ENCODE peak calls at places on chromosomes 11 and 22, in seven cellular contexts. C is HFFc6; A is suprapubic skin; U is NCI-H146; T is activated T-helper 9 cell treated with anti-CD3 and anti-CD28 coated beads, Interleukin-2, amount 50 U/mL, for 16 hours; G is stimulated activated CD4-positive, alpha-beta T cell treated with anti-CD3 and anti-CD28 coated beads, Interleukin-15, amount 100 ng/mL, for 24 hours; O is kidney tubule cell. X is an unnamed sample.

GRCh38 chr11:101848262-101848661 is 66.5 kb upstream of the CEP126 start:
- DNase-seq in C (no peak), A (no peak), U (no peak), T (no peak), G (no peak), O (peak; percentile 24), X (no peak)

GRCh38 chr22:41288245-41288946 is 2.4 kb upstream of the RANGAP1 start:
- DNase-seq in C (peak; percentile 76), A (no peak), U (peak; percentile 55), T (no peak), G (no peak), O (peak; percentile 91), X (no peak)

GRCh38 chr11:8707541-8708270 is 25.1 kb downstream of the RPL27A start:
- DNase-seq in C (no peak), A (no peak), U (no peak), T (no peak), G (no peak), O (no peak), X (no peak)

GRCh38 chr11:48025983-48026340 is 45.6 kb downstream of the PTPRJ start:
- DNase-seq in C (no peak), A (no peak), U (no peak), T (no peak), G (no peak), O (no peak), X (no peak)

GRCh38 chr11:127651175-127651887 is 650.8 kb upstream of the KIRREL3 start:
- DNase-seq in C (peak; percentile 83), A (no peak), U (no peak), T (no peak), G (no peak), O (peak; percentile 95), X (no peak)

GRCh38 chr11:86876716-86877234 is 76.4 kb downstream of the PRSS23 start:
- DNase-seq in C (no peak), A (no peak), U (no peak), T (no peak), G (no peak), O (no peak), X (no peak)

GRCh38 chr11:68021167-68021787 is 9.2 kb upstream of the NDUFS8 start:
- DNase-seq in C (no peak), A (no peak), U (peak; percentile 40), T (no peak), G (no peak), O (peak; percentile 66), X (no peak)

GRCh38 chr11:69000831-69001245 is 12.2 kb downstream of the MRGPRF start:
- DNase-seq in C (peak; percentile 87), A (peak; percentile 82), U (no peak), T (no peak), G (no peak), O (peak; percentile 55), X (no peak)